ENCODE peak calls at places on chromosomes 12 and 14, in seven cellular contexts. U is mammary epithelial cell, B is PC-3, X is mesendoderm, S is neuronal stem cell, D is IMR-90, Z is MM.1S. R is an unnamed sample.

GRCh38 chr12:88931598-88931997 is 351.3 kb upstream of the KITLG start:
- DNase-seq in U (no peak), B (no peak), X (peak; percentile 66), S (no peak), D (no peak), Z (no peak), R (no peak)

GRCh38 chr12:74021937-74022336 is 515.7 kb upstream of the ATXN7L3B start:
- DNase-seq in U (peak; percentile 55), B (peak; percentile 84), X (peak; percentile 91), S (peak; percentile 57), D (no peak), Z (peak; percentile 65), R (peak; percentile 28)

GRCh38 chr12:77720258-77720657 is 110.4 kb upstream of the NAV3 start:
- DNase-seq in U (no peak), B (no peak), X (peak; percentile 21), S (no peak), D (no peak), Z (no peak), R (peak; percentile 22)

GRCh38 chr12:95848575-95849388 is 10.0 kb upstream of the SNRPF start:
- DNase-seq in U (peak; percentile 23), B (peak; percentile 67), X (peak; percentile 45), S (peak; percentile 29), D (peak; percentile 48), Z (peak; percentile 36), R (peak; percentile 47)

GRCh38 chr12:6336859-6337744 is 4.8 kb downstream of the TNFRSF1A start:
- DNase-seq in U (no peak), B (no peak), X (no peak), S (no peak), D (no peak), Z (no peak), R (peak; percentile 54)

GRCh38 chr12:48422060-48422459 is 50.3 kb upstream of the ANP32D start:
- DNase-seq in U (no peak), B (no peak), X (no peak), S (no peak), D (no peak), Z (peak; percentile 11), R (no peak)

GRCh38 chr12:29309320-29309902 is 71.6 kb downstream of the ERGIC2 start:
- DNase-seq in U (no peak), B (peak; percentile 73), X (peak; percentile 20), S (no peak), D (peak; percentile 47), Z (no peak), R (peak; percentile 47)

GRCh38 chr12:121711925-121712461 is 559 bp upstream of the TMEM120B start:
- DNase-seq in U (no peak), B (peak; percentile 48), X (peak; percentile 72), S (no peak), D (no peak), Z (no peak), R (peak; percentile 67)

GRCh38 chr12:118150625-118151024 is 14.7 kb downstream of the PEBP1 start:
- DNase-seq in U (no peak), B (no peak), X (no peak), S (no peak), D (no peak), Z (no peak), R (no peak)

GRCh38 chr14:93040443-93040842 is 75.3 kb downstream of the ITPK1 start:
- DNase-seq in U (no peak), B (no peak), X (no peak), S (no peak), D (no peak), Z (no peak), R (no peak)

GRCh38 chr14:95045836-95046430 is 111.4 kb downstream of the DICER1 start:
- DNase-seq in U (no peak), B (no peak), X (no peak), S (no peak), D (no peak), Z (no peak), R (no peak)

GRCh38 chr12:24197517-24197916 is 248.0 kb upstream of the SOX5 start:
- DNase-seq in U (no peak), B (no peak), X (peak; percentile 51), S (no peak), D (no peak), Z (no peak), R (no peak)

GRCh38 chr14:78153069-78153351 is 17.2 kb upstream of the NRXN3 start:
- DNase-seq in U (no peak), B (peak; percentile 22), X (no peak), S (no peak), D (peak; percentile 0), Z (no peak), R (peak; percentile 9)

GRCh38 chr12:20883288-20883687 is 72.8 kb downstream of the SLCO1B3 start:
- DNase-seq in U (no peak), B (peak; percentile 67), X (no peak), S (no peak), D (no peak), Z (no peak), R (no peak)

GRCh38 chr14:84806627-84807026 is 723.3 kb upstream of the FLRT2 start:
- DNase-seq in U (peak; percentile 51), B (peak; percentile 32), X (peak; percentile 84), S (no peak), D (no peak), Z (no peak), R (no peak)

GRCh38 chr12:31850268-31850667 is 108.9 kb upstream of the RESF1 start:
- DNase-seq in U (no peak), B (no peak), X (peak; percentile 44), S (peak; percentile 15), D (no peak), Z (no peak), R (no peak)

GRCh38 chr12:89949457-89950195 is 241.0 kb upstream of the ATP2B1 start:
- DNase-seq in U (peak; percentile 91), B (peak; percentile 94), X (peak; percentile 64), S (no peak), D (peak; percentile 64), Z (no peak), R (peak; percentile 87)

GRCh38 chr12:31118347-31118830 is 44.7 kb downstream of the DDX11 start:
- DNase-seq in U (no peak), B (no peak), X (peak; percentile 40), S (peak; percentile 47), D (no peak), Z (no peak), R (no peak)

GRCh38 chr12:52195065-52195730 is 3.4 kb upstream of the KRT80 start:
- DNase-seq in U (no peak), B (peak; percentile 44), X (peak; percentile 56), S (no peak), D (peak; percentile 17), Z (no peak), R (no peak)

GRCh38 chr12:104873374-104873773 is 84.7 kb downstream of the SLC41A2 start:
- DNase-seq in U (no peak), B (peak; percentile 15), X (no peak), S (no peak), D (peak; percentile 22), Z (no peak), R (peak; percentile 18)

GRCh38 chr12:1562813-1563412 is 31.5 kb downstream of the FBXL14 start:
- DNase-seq in U (no peak), B (no peak), X (no peak), S (no peak), D (no peak), Z (no peak), R (no peak)

GRCh38 chr12:5191803-5192538 is 148.3 kb downstream of the KCNA5 start:
- DNase-seq in U (no peak), B (peak; percentile 5), X (no peak), S (no peak), D (no peak), Z (no peak), R (no peak)

GRCh38 chr12:120962487-120963054 is 15.8 kb upstream of the HNF1A start:
- DNase-seq in U (peak; percentile 87), B (peak; percentile 91), X (no peak), S (no peak), D (peak; percentile 5), Z (no peak), R (peak; percentile 45)

GRCh38 chr12:29516431-29516875 is 19.0 kb upstream of the OVCH1 start:
- DNase-seq in U (peak; percentile 53), B (peak; percentile 83), X (no peak), S (no peak), D (peak; percentile 68), Z (peak; percentile 60), R (peak; percentile 45)

GRCh38 chr14:45227566-45227965 is 25.4 kb downstream of the MIS18BP1 start:
- DNase-seq in U (no peak), B (no peak), X (no peak), S (no peak), D (peak; percentile 55), Z (no peak), R (peak; percentile 3)
- H3K36me3 ChIP-seq in U (peaks cover 26% of the 10 kb centered on the region), B (peaks cover 62% of the 10 kb centered on the region), X (peaks cover 4% of the 10 kb centered on the region), S (peaks cover 4% of the 10 kb centered on the region), D (peaks cover 7% of the 10 kb centered on the region), Z (no peaks in the 10 kb centered on the region), R (peaks cover 57% of the 10 kb centered on the region)

DNA sequence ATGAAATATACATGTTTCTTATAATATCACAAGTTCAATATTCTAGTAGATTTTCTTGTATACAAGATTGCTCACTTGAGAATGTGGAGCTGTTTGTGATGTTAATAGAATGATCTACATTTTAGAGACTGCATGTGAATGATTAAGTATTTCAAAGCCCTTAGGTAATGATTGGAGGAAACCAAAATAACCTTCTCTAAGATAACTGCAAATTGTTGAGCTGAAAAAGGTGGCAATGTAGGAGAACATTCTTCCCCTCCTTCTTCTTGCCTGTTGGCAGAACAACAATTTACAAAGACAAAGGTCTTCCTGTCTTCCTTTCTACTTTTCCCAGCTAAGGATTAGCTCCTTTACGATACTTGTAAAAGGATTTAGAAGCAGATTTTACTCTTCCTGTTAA is 2.0 kb upstream of the CLEC6A start:
- DNase-seq in U (no peak), B (no peak), X (peak; percentile 52), S (no peak), D (no peak), Z (no peak), R (no peak)
- H3K9ac ChIP-seq in U (no peak overlapping the region), B (no peak overlapping the region), X (no peak overlapping the region), S (no peak overlapping the region), D (no peak overlapping the region), Z (no peak overlapping the region), R (no peak overlapping the region)

GRCh38 chr12:8852119-8852518 is 29.7 kb downstream of the A2ML1 start:
- DNase-seq in U (no peak), B (no peak), X (no peak), S (no peak), D (no peak), Z (no peak), R (no peak)
- H3K36me3 ChIP-seq in U (no peaks in the 10 kb centered on the region), B (no peaks in the 10 kb centered on the region), X (no peaks in the 10 kb centered on the region), S (no peaks in the 10 kb centered on the region), D (no peaks in the 10 kb centered on the region), Z (no peaks in the 10 kb centered on the region), R (no peaks in the 10 kb centered on the region)

GRCh38 chr12:16608346-16608745 is 2.4 kb upstream of the LMO3 start:
- DNase-seq in U (no peak), B (no peak), X (peak; percentile 15), S (no peak), D (no peak), Z (no peak), R (no peak)
- H3K9ac ChIP-seq in U (no peak overlapping the region), B (no peak overlapping the region), X (no peak overlapping the region), S (no peak overlapping the region), D (no peak overlapping the region), Z (no peak overlapping the region), R (no peak overlapping the region)

DNA sequence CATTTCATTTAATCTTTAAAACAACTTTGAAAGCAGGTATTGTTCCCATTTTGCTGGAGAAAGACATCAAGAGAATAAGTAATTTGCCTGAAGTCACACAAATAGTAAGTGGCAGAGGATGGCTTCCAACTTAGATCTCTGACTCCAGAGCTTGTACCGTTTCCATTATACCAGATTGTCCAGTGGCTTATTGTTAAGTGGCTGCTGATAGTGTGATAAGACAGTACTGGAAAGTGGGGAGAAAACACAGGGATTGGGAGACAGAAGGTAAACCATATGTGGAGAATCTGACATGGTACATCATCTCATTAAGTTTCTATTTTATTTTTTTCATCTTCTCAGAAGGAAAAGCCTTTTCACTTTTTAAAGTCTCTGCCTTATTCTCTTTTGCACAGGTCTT is 108.5 kb downstream of the SRGAP1 start:
- DNase-seq in U (no peak), B (no peak), X (no peak), S (no peak), D (no peak), Z (no peak), R (no peak)
- H3K36me3 ChIP-seq in U (no peaks in the 10 kb centered on the region), B (no peaks in the 10 kb centered on the region), X (no peaks in the 10 kb centered on the region), S (no peaks in the 10 kb centered on the region), D (peaks cover 2% of the 10 kb centered on the region), Z (no peaks in the 10 kb centered on the region), R (no peaks in the 10 kb centered on the region)

R was measured in GM23248.